ENCODE peak calls at places on chromosomes 3 and 15, in four cellular contexts. One of them, this sample, is unnamed.

GRCh38 chr15:75904241-75904631 is 558 bp downstream of the FBXO22 start:
- DNase-seq in SK-N-SH: peak
- DNase-seq in A549: peak
- DNase-seq in GM12878: no peak
- DNase-seq in this sample: peak

GRCh38 chr3:128556949-128557348 is 63.9 kb upstream of the GATA2 start:
- DNase-seq in SK-N-SH: peak
- DNase-seq in A549: no peak
- DNase-seq in GM12878: no peak
- DNase-seq in this sample: no peak

GRCh38 chr3:175980731-175981130 is 1121.6 kb downstream of the NAALADL2 start:
- DNase-seq in SK-N-SH: no peak
- DNase-seq in A549: no peak
- DNase-seq in GM12878: no peak
- DNase-seq in this sample: no peak

GRCh38 chr15:74857671-74858365 is 14.9 kb upstream of the ULK3 start:
- DNase-seq in SK-N-SH: no peak
- DNase-seq in A549: no peak
- DNase-seq in GM12878: no peak
- DNase-seq in this sample: no peak

GRCh38 chr3:35335703-35336102 is 303.6 kb upstream of the ARPP21 start:
- DNase-seq in SK-N-SH: no peak
- DNase-seq in A549: no peak
- DNase-seq in GM12878: no peak
- DNase-seq in this sample: no peak

GRCh38 chr3:119829431-119829830 is 47.5 kb downstream of the NR1I2 start:
- DNase-seq in SK-N-SH: no peak
- DNase-seq in A549: no peak
- DNase-seq in GM12878: no peak
- DNase-seq in this sample: no peak

GRCh38 chr15:80578206-80578595 is 116.9 kb upstream of the ABHD17C start:
- DNase-seq in SK-N-SH: no peak
- DNase-seq in A549: no peak
- DNase-seq in GM12878: no peak
- DNase-seq in this sample: no peak

GRCh38 chr3:121819236-121819635 is 15.6 kb downstream of the IQCB1 start:
- DNase-seq in SK-N-SH: no peak
- DNase-seq in A549: no peak
- DNase-seq in GM12878: no peak
- DNase-seq in this sample: no peak

GRCh38 chr3:8490079-8490552 is 11.5 kb upstream of the LMCD1 start:
- DNase-seq in SK-N-SH: no peak
- DNase-seq in A549: peak
- DNase-seq in GM12878: no peak
- DNase-seq in this sample: peak

DNA sequence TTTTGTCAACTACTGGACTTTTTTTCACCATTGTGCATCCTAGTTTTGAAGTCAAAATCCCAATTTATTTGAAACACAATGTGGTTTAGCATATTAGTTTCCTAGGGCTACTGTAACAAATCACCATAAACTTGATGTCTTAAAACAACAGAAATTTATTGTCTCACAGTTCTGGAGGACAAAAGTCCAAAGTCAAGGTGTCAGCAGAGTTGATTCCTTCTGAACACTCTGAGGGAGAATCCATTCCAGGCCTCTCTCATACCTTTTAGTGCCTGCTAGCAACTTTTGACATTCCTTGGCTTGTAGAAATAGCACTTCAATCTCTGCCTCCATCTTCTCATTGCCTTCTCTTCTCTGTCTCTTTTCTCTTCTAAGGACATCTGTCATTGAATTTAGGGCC is 14.9 kb upstream of the SLC27A2 start:
- DNase-seq in SK-N-SH: no peak
- DNase-seq in A549: no peak
- DNase-seq in GM12878: no peak
- DNase-seq in this sample: no peak
- TF ChIP-seq PBX3 in SK-N-SH: no peak
- TF ChIP-seq PBX3 in A549: no peak
- TF ChIP-seq PBX3 in GM12878: no peak
- TF ChIP-seq PBX3 in this sample: no peak

GRCh38 chr3:127418560-127419099 is 130.8 kb upstream of the PRR20G start:
- DNase-seq in SK-N-SH: no peak
- DNase-seq in A549: no peak
- DNase-seq in GM12878: no peak
- DNase-seq in this sample: no peak
- TF ChIP-seq PBX3 in SK-N-SH: no peak
- TF ChIP-seq PBX3 in A549: no peak
- TF ChIP-seq PBX3 in GM12878: no peak
- TF ChIP-seq PBX3 in this sample: no peak

DNA sequence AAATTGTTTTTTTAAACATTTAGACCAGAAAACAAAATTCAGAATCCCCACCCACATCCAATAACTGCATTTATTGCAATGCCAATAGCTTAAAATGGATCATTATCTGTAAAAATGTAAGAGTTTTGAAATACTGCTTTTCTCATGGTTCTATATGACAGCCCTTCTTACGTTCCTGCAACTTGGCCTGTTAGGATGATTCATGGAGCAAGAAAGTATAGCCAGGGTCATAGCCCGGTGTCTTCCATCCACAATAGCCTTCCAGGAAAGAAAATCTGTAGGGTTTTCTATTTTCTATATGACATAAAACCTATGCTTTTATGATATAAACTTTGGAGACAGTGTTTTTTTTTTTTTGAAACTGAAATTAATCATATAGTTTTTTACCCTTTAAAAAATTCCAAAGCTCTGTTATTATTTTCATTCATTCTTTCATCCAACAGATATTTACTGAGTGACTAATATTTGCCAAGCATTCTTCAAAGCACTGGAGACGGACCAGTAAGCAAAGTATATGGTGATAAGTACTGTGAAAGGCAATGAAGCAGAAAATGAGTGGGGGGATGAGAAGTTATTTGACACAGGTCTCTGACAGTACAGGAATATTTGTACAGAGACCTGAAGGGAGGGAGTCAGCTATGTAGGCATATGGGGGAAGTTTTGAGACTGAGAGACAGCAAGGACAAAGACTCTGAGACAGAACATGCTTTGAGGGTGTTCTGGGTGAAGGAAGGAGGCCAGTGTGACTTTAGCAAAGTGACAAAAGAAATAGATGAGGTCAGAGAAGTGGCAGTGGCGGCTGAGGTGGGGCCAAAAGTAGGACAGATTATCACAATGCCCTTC is 29.0 kb upstream of the SLC2A2 start:
- DNase-seq in SK-N-SH: no peak
- DNase-seq in A549: peak
- DNase-seq in GM12878: no peak
- DNase-seq in this sample: peak
- TF ChIP-seq PBX3 in SK-N-SH: no peak
- TF ChIP-seq PBX3 in A549: no peak
- TF ChIP-seq PBX3 in GM12878: no peak
- TF ChIP-seq PBX3 in this sample: no peak

DNA sequence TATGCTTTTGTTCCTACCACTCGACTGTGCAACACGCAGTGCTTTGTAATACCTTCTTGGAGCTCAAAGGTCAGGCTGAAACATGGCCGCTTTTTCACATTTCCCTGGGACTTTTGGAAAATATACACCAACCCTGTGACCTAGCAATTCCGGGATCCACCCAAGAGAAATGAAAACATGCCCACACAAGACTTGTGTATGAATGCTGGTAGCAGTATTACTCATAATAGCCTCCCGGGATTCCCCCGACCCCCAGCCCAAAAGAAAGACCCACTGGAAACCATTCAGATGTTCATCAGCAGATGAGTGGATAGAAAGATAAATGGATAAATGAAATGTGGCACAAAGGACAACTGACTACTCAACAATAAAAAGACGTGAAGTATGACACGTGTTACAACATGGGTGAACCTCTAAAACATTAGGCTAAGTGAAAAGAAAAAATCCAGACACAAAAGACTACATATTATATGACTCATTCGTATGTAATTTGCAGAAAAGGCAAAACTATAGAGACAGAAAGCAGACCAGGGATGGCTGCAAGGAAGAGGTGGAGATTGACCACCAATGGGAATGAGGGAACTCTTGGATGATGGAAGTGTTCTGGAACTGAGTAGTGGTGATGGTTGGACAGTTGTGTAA is 104.1 kb downstream of the PGPEP1L start:
- DNase-seq in SK-N-SH: no peak
- DNase-seq in A549: peak
- DNase-seq in GM12878: no peak
- DNase-seq in this sample: no peak
- TF ChIP-seq PBX3 in SK-N-SH: no peak
- TF ChIP-seq PBX3 in A549: no peak
- TF ChIP-seq PBX3 in GM12878: no peak
- TF ChIP-seq PBX3 in this sample: no peak

DNA sequence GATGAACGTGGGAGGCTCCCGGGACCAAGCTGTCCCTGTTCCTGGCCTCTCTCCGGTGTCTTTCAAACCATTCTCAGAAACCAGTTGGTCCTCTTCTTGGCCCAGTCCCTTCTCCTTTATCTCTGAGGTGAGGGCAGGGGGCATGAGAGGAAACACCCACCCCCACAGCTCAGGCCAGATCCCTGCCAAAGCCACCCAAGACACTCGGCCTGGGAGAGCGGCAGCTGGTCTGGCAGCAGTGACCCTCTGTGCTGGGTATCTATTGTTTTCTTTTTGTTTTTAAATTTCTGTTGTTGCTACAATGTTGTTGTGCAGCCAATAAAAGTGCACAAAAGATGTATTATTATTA is 27.3 kb downstream of the ACSBG1 start:
- DNase-seq in SK-N-SH: no peak
- DNase-seq in A549: no peak
- DNase-seq in GM12878: no peak
- DNase-seq in this sample: no peak
- TF ChIP-seq PBX3 in SK-N-SH: no peak
- TF ChIP-seq PBX3 in A549: no peak
- TF ChIP-seq PBX3 in GM12878: no peak
- TF ChIP-seq PBX3 in this sample: no peak

GRCh38 chr3:13607821-13608620 is 59.1 kb downstream of the FBLN2 start:
- DNase-seq in SK-N-SH: no peak
- DNase-seq in A549: no peak
- DNase-seq in GM12878: no peak
- DNase-seq in this sample: no peak
- TF ChIP-seq PBX3 in SK-N-SH: no peak
- TF ChIP-seq PBX3 in A549: no peak
- TF ChIP-seq PBX3 in GM12878: no peak
- TF ChIP-seq PBX3 in this sample: no peak

DNA sequence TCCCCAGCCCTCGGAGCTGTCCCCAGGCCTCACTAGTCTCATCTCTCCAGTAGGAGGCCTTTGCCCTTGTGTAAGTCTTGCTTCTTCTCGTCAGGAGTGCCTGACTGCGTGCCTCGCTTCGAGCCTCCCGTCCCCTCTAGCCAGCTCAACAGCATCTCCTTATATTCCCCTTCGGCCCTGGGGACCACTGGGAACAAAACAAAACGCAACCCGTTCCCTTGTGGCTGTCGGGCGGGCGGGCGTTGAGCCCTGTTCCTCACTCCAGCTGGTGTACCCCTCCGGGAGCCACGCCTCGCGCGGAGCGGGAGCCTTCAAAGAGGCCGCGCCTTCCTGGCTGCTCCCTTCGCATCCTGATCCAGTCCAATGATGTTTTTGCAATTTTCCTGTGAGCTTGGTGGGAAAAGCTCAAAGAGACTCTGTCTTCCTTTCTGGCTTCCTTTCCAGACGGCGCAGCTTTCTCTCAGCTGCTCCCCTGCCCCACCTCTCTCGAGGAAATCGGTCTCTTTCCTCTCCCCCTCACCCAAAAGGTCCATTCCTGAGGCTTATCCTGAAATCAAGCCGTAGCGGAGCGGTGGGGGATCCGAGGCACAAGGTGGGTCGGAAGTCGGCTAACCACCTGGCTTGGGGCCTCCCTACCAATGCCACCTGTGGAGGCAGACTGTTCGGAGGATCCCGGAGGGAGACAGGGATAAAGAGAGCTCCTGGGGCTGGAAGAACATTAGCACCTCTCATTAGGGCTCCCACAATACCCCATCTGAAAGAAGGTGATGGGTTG is 33.4 kb upstream of the SRP14 start:
- DNase-seq in SK-N-SH: no peak
- DNase-seq in A549: no peak
- DNase-seq in GM12878: no peak
- DNase-seq in this sample: no peak
- TF ChIP-seq PBX3 in SK-N-SH: no peak
- TF ChIP-seq PBX3 in A549: no peak
- TF ChIP-seq PBX3 in GM12878: no peak
- TF ChIP-seq PBX3 in this sample: no peak

GRCh38 chr15:77580991-77581682 is 51.6 kb downstream of the LINGO1 start:
- DNase-seq in SK-N-SH: no peak
- DNase-seq in A549: no peak
- DNase-seq in GM12878: no peak
- DNase-seq in this sample: no peak

GRCh38 chr15:77582763-77583162 is 49.9 kb downstream of the LINGO1 start:
- DNase-seq in SK-N-SH: no peak
- DNase-seq in A549: no peak
- DNase-seq in GM12878: no peak
- DNase-seq in this sample: no peak

GRCh38 chr15:77584691-77585090 is 48.0 kb downstream of the LINGO1 start:
- DNase-seq in SK-N-SH: no peak
- DNase-seq in A549: no peak
- DNase-seq in GM12878: no peak
- DNase-seq in this sample: no peak

GRCh38 chr15:77581896-77582569 is 50.7 kb downstream of the LINGO1 start:
- DNase-seq in SK-N-SH: no peak
- DNase-seq in A549: no peak
- DNase-seq in GM12878: no peak
- DNase-seq in this sample: no peak

GRCh38 chr15:77584201-77584600 is 48.5 kb downstream of the LINGO1 start:
- DNase-seq in SK-N-SH: no peak
- DNase-seq in A549: no peak
- DNase-seq in GM12878: no peak
- DNase-seq in this sample: peak
- TF ChIP-seq PBX3 in SK-N-SH: no peak
- TF ChIP-seq PBX3 in A549: no peak
- TF ChIP-seq PBX3 in GM12878: no peak
- TF ChIP-seq PBX3 in this sample: no peak

DNA sequence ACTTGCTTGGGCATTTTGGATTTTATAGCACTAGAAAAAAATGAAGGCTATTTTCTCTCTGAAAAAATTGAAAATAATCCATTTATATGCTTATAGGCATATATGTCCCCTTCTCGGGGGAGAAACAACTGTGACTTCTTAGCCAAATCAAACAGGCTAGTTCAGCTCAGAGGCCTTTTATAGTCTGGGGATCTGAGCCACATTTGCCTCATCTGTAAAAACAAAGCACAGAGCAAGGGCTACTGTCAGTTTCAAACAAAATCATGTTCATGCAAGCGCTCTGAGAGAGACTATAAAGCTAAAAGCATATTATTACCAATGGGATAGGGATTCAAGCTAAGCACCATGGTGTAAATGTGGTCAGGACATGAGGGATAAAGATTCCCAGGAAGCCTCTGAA is 51.1 kb upstream of the IL12A start:
- DNase-seq in SK-N-SH: no peak
- DNase-seq in A549: no peak
- DNase-seq in GM12878: no peak
- DNase-seq in this sample: no peak
- TF ChIP-seq PBX3 in SK-N-SH: no peak
- TF ChIP-seq PBX3 in A549: no peak
- TF ChIP-seq PBX3 in GM12878: no peak
- TF ChIP-seq PBX3 in this sample: no peak

This sample was measured in HepG2.